ENCODE peak calls at places on chromosomes 12 and 14, in five cellular contexts. R is IMR-90, X is tibial nerve, Z is transverse colon, I is K562. W is an unnamed sample.

GRCh38 chr14:70919774-70920173 is 12.5 kb downstream of the PCNX1 start:
- DNase-seq in Z (no peak), X (no peak), I (no peak), R (peak), W (no peak)

GRCh38 chr14:101928415-101928841 is 35.9 kb upstream of the DYNC1H1 start:
- DNase-seq in I (no peak), Z (no peak), X (no peak), R (no peak), W (no peak)

GRCh38 chr14:79809849-79810612 is 401.3 kb downstream of the DIO2 start:
- DNase-seq in Z (peak), I (no peak), X (no peak), R (peak), W (no peak)

GRCh38 chr14:94598816-94599655 is 13.2 kb upstream of the SERPINA3 start:
- DNase-seq in I (no peak), X (peak), R (peak), Z (peak), W (peak)

GRCh38 chr14:104223810-104224515 is 85.6 kb downstream of the KIF26A start:
- DNase-seq in Z (peak), I (no peak), R (no peak), X (no peak), W (no peak)

GRCh38 chr14:74825008-74825407 is 50.9 kb downstream of the PROX2 start:
- DNase-seq in X (no peak), I (no peak), R (peak), Z (no peak), W (no peak)

GRCh38 chr14:46985529-46986137 is 334.1 kb upstream of the RPL10L start:
- DNase-seq in I (no peak), Z (no peak), X (no peak), R (no peak), W (no peak)

GRCh38 chr12:27965966-27966365 is 6.6 kb downstream of the PTHLH start:
- DNase-seq in R (peak), X (no peak), Z (no peak), I (no peak), W (no peak)

GRCh38 chr12:50005150-50005549 is 20.1 kb downstream of the RACGAP1 start:
- DNase-seq in R (no peak), Z (no peak), X (no peak), I (no peak), W (no peak)

GRCh38 chr12:22628228-22628627 is 3.3 kb downstream of the ETNK1 start:
- DNase-seq in R (no peak), Z (no peak), I (no peak), X (no peak), W (no peak)
- H3K4me3 ChIP-seq in R (no peak), Z (no peak), I (peak), X (no peak), W (no peak)

DNA sequence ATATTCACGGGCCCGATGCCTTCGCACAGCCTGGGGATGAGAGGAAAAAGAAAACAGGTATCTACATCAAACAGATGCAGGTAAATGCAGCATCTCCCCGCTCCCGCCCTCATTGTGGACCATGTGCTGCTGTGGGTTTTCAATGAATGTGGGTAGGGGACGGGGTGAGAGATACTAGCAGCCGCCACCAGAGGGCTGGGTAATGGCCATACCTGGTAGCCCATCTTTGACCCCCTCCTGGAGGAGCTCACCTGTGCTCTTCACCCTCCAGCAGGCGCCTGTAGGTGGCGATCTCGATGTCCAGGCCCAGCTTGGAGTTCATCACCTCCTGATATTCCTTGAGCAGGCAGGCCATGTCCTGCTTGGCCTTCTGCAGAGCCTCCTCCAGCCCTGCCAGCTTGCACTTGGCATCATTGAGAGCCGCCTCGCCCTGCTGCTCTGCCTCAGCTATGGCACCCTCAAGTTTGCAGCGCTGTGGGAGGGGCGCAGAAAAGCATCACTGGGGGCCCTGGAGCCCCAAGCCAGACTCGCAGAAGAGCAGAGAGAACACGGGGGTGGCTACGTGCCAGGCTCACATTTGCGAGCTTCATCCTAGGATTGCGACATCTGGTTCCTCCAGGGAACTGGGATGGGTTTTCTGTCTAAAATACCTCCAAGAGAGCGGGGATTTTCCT is 10.2 kb downstream of the KRT82 start:
- DNase-seq in Z (peak), I (peak), R (no peak), X (peak), W (no peak)
- TF ChIP-seq CTCF in Z (peak), I (peak), R (no peak), X (no peak), W (no peak)

DNA sequence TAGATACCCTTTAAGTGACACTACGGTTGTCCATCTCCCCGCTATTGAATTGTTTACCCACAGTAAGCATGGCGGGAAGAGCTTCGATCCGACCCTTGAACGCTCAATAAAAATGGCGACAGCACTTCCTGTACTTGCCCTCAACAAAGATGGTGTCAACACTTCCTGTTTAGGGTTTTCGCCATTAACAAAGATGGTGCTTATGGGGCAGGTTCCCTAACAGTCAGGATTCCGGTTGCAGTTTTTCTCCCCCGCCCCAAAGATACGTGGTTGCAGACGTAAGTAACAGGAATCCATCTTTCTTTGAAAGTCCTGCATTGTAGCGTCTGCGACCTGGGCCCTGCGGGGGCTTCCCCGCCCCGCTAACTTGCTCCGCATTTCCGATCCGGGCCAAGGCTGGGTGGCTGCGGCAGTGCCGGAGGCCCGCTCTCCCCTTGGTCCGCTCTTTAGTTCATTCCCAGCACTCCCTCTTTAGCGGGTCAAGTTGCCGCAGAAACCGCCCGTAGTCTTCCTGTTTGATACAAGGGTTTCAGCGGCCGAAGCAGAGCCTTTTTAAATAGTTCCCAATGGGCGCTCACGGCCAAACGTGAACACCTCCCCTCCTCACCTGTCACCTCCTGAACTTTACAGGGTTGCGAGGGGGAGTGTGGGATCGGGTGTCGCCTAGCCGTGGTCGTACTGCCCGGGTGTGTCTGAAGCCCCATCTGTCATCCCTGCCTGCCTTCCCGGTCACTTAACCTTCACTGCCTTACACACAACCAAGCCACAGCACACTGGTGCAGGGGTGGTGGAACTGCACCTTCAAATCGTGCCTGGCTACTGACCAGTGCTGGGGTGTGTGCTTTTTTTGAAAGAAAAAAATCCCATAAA is at the start of gene CRADD:
- DNase-seq in X (peak), Z (peak), I (peak), R (peak), W (peak)
- TF ChIP-seq POLR2A in X (peak), Z (peak), I (peak), R (peak), W (no peak)

GRCh38 chr12:56634242-56634836 is 4.2 kb upstream of the BAZ2A start:
- DNase-seq in Z (peak), I (peak), R (no peak), X (no peak), W (peak)

GRCh38 chr12:56631790-56632700 is 1.9 kb upstream of the BAZ2A start:
- DNase-seq in I (peak), R (peak), Z (peak), X (peak), W (peak)

GRCh38 chr12:56634837-56635538 is 4.9 kb upstream of the BAZ2A start:
- DNase-seq in Z (peak), X (no peak), I (peak), R (peak), W (peak)

GRCh38 chr12:56632701-56633464 is 2.8 kb upstream of the BAZ2A start:
- DNase-seq in I (no peak), X (no peak), R (no peak), Z (no peak), W (no peak)

DNA sequence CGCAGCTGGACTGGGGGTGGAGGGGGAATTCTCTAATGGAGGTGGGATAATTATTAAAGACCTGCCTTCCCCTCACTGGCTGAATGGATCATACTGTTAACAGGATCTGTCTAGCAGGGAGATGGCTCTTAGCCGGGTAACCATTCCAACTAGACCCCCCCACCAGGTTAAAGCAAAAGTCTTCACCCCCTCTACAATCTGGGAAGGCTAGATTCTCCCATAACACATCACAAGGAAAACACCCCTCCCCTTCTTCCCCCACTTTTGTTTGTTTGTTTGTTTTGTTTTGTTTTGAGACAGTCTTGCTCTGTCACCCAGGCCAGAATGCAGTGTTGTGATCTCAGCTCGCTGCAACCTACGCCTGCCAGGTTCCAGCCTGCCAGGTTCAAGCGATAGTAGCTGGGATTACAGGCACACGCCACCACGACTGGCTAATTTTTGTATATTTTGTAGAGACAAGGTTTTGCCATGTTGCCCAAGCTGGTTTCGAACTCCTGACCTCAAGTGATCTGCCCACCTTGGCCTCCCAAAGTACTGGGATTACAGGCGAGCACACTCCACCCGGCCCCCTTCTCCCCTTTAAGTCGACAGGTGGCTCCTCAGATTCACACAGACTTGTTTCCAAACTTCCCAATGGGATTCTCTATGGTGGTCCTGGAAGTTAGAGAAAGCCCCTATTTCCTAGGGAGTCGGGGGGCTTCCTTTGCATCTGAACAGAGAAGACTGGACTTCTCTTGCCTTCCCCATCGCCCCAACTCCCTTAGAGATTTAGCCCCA is 3.5 kb upstream of the BAZ2A start:
- DNase-seq in R (no peak), I (no peak), X (no peak), Z (no peak), W (peak)
- H3K4me3 ChIP-seq in R (peak), I (peak), X (peak), Z (peak), W (peak)

GRCh38 chr12:128671528-128672042 is 152.2 kb downstream of the SLC15A4 start:
- DNase-seq in X (no peak), Z (no peak), I (no peak), R (no peak), W (no peak)
- TF ChIP-seq CTCF in X (no peak), Z (no peak), I (peak), R (no peak), W (no peak)

GRCh38 chr14:77037886-77038511 is 9.5 kb upstream of the IRF2BPL start:
- DNase-seq in R (no peak), Z (peak), X (no peak), I (no peak), W (no peak)

GRCh38 chr14:77040995-77041744 is 12.7 kb upstream of the IRF2BPL start:
- DNase-seq in X (no peak), I (no peak), R (no peak), Z (peak), W (no peak)

GRCh38 chr14:77040309-77040994 is 11.9 kb upstream of the IRF2BPL start:
- DNase-seq in R (peak), I (peak), Z (peak), X (peak), W (peak)

GRCh38 chr14:77039285-77040058 is 11.0 kb upstream of the IRF2BPL start:
- DNase-seq in I (no peak), Z (peak), R (peak), X (no peak), W (no peak)

DNA sequence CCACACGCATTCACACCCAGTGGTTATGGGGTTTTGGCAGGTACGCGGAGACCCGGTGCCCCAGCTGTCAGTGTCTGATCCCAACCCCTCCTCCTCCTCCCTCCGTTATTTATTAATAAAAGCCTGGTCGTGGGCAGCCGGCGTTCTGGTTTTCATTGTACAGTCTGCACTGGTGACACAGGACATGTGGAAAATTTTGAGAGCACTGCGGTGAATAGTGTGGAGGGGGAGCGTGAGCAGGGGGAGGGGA is 11.5 kb upstream of the IRF2BPL start:
- DNase-seq in Z (no peak), R (no peak), X (no peak), I (no peak), W (no peak)
- TF ChIP-seq POLR2A in Z (peak), R (no peak), X (no peak), I (peak), W (no peak)

W was measured in lower leg skin.